ENCODE peak calls at places on chromosomes 6 and 20, in six cellular contexts. B is left lung, V is SJSA1, F is fibroblast of lung, H is tibial nerve, N is OCI-LY7. E is an unnamed sample. For H3K9me3, the result is how much of the 10 kb centered on the place peaks cover.

GRCh38 chr6:148443798-148444560 is 101.3 kb downstream of the SASH1 start:
- DNase-seq in H (no peak), B (no peak), F (no peak), V (no peak), N (no peak), E (no peak)

GRCh38 chr6:54070025-54070424 is 41.2 kb upstream of the MLIP start:
- DNase-seq in B (no peak), F (no peak), H (no peak), V (no peak), N (no peak), E (no peak)

GRCh38 chr6:4655196-4656025 is 120.8 kb upstream of the CDYL start:
- DNase-seq in B (no peak), H (no peak), F (no peak), V (no peak), N (no peak), E (no peak)

GRCh38 chr20:34069341-34070078 is 42.5 kb downstream of the EIF2S2 start:
- DNase-seq in H (peak), V (peak), B (peak), F (peak), N (peak), E (peak)

GRCh38 chr6:9745476-9745875 is 669.4 kb downstream of the TFAP2A start:
- DNase-seq in F (peak), H (no peak), V (no peak), B (no peak), N (no peak), E (no peak)

GRCh38 chr6:146850238-146850896 is 251.6 kb downstream of the ADGB start:
- DNase-seq in B (no peak), H (no peak), F (peak), N (no peak), V (peak), E (no peak)

GRCh38 chr6:98041072-98041471 is 758.1 kb upstream of the MMS22L start:
- DNase-seq in N (no peak), F (peak), V (no peak), H (no peak), B (no peak), E (no peak)

GRCh38 chr6:38459291-38459690 is 180.4 kb downstream of the BTBD9 start:
- DNase-seq in F (peak), B (no peak), H (no peak), V (no peak), N (no peak), E (no peak)

GRCh38 chr6:139230421-139230840 is 61.4 kb downstream of the TXLNB start:
- DNase-seq in B (no peak), F (peak), H (no peak), N (peak), V (no peak), E (no peak)

GRCh38 chr6:140475086-140475485 is 1100.6 kb upstream of the CITED2 start:
- DNase-seq in V (peak), F (peak), H (no peak), N (no peak), B (no peak), E (no peak)

GRCh38 chr20:49916146-49917002 is 1.0 kb upstream of the SPATA2 start:
- DNase-seq in V (no peak), F (peak), B (no peak), H (no peak), N (peak), E (no peak)

GRCh38 chr20:62156592-62157386 is 13.2 kb downstream of the SS18L1 start:
- DNase-seq in B (no peak), H (no peak), N (peak), V (peak), F (peak), E (peak)

GRCh38 chr20:45336530-45337366 is 11.5 kb downstream of the SDC4 start:
- DNase-seq in N (no peak), V (no peak), H (no peak), B (no peak), F (peak), E (no peak)

GRCh38 chr6:21511891-21512550 is 81.5 kb upstream of the SOX4 start:
- DNase-seq in F (no peak), H (no peak), V (no peak), N (no peak), B (no peak), E (no peak)

GRCh38 chr6:106974999-106975698 is 620 bp upstream of the CD24 start:
- DNase-seq in F (peak), B (peak), N (peak), H (no peak), V (peak), E (no peak)

GRCh38 chr6:99745651-99746050 is 139.0 kb downstream of the PRDM13 start:
- DNase-seq in H (no peak), V (no peak), B (no peak), N (no peak), F (peak), E (no peak)

GRCh38 chr6:37239950-37240713 is 17.4 kb upstream of the TBC1D22B start:
- DNase-seq in B (peak), F (peak), V (peak), N (peak), H (peak), E (peak)

GRCh38 chr6:107061125-107062020 is 33.4 kb downstream of the MTRES1 start:
- DNase-seq in B (no peak), N (peak), H (no peak), F (no peak), V (no peak), E (no peak)

GRCh38 chr6:95231416-95231815 is 345.9 kb upstream of the MANEA start:
- DNase-seq in V (no peak), F (peak), B (no peak), N (no peak), H (no peak), E (no peak)

GRCh38 chr20:14838663-14839650 is 501.5 kb upstream of the FLRT3 start:
- DNase-seq in V (no peak), N (no peak), B (no peak), F (peak), H (no peak), E (no peak)

GRCh38 chr6:27863962-27864905 is 48.0 kb downstream of the OR2B2 start:
- DNase-seq in H (no peak), N (peak), B (peak), V (no peak), F (peak), E (no peak)

GRCh38 chr20:43695571-43695970 is 28.7 kb downstream of the MYBL2 start:
- DNase-seq in F (no peak), V (no peak), H (no peak), N (no peak), B (no peak), E (no peak)

GRCh38 chr6:32845381-32845884 is 1.6 kb upstream of the PSMB8 start:
- DNase-seq in N (peak), H (no peak), F (no peak), B (peak), V (no peak), E (no peak)

GRCh38 chr20:56160956-56161355 is 87.6 kb upstream of the MC3R start:
- DNase-seq in B (no peak), N (no peak), H (no peak), V (no peak), F (no peak), E (no peak)

GRCh38 chr20:56151834-56152233 is 96.7 kb upstream of the MC3R start:
- DNase-seq in V (no peak), N (no peak), H (no peak), F (no peak), B (no peak), E (no peak)

GRCh38 chr20:56155625-56156024 is 92.9 kb upstream of the MC3R start:
- DNase-seq in F (no peak), N (no peak), B (no peak), V (no peak), H (no peak), E (no peak)

GRCh38 chr20:56158489-56158888 is 90.0 kb upstream of the MC3R start:
- DNase-seq in N (no peak), F (no peak), B (no peak), H (no peak), V (no peak), E (no peak)

DNA sequence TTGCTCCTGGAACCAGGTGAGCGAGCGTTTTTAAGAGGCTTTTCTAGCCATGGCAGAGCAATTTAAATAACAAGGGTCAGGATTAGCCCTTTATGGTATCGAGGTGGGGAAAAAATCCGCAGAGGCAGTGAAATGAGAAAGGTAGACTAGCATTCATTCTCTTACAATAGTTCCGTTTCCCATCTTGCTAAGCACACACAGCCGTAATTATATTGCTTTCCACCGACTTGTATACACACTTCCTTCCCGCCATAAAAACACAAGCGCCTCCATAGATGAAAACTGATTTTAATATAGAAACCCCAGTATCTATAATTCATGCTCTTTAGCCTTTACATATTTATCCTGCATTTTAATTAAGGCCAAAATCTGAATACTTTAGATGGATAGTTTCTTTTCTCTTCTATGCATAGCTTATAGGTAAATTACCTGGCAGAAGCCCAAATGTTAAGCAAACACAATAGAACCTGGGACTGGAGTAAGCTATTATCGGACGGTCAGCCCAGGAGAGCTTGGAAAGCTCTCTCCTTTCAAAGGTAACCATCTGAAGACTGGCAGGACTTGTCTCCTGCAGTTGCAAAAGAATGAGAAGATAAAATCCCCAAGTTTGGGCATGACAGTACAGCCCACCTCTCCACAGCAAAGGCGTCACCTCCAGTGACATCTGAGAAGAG is 90.9 kb upstream of the MC3R start:
- DNase-seq in N (no peak), H (no peak), F (no peak), B (no peak), V (no peak), E (no peak)
- H3K9me3 ChIP-seq in N (under half), H (under half), F (under half), B (under half), V (under half), E (under half)

GRCh38 chr20:37494796-37495195 is 26.3 kb upstream of the NNAT start:
- DNase-seq in F (no peak), B (no peak), H (no peak), N (no peak), V (no peak), E (no peak)
- H3K9me3 ChIP-seq in F (under half), B (under half), H (under half), N (under half), V (under half), E (under half)

DNA sequence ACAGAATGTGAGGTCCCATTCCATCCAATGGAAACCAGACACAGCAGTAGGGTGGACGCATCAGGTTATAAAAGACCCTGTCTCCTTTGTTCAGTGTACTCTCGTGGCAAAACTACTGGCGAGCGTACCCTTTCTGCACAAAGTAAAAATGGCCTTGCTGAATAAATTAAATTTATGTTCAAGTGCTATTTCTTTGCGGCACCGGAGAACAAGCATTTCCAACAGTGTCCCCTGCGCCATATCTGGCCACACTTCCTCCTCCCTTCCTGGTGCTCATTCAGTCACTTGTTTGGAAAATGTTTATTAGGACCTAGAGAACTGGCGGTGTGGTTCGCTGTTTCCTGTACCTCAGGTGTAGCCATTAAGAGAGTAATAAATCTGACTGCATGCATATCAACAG is 46.9 kb upstream of the DACT2 start:
- DNase-seq in V (no peak), N (no peak), F (no peak), H (no peak), B (no peak), E (no peak)
- H3K9me3 ChIP-seq in V (under half), N (under half), F (under half), H (under half), B (under half), E (under half)

GRCh38 chr6:109360791-109361190 is 21.5 kb downstream of the CD164 start:
- DNase-seq in B (no peak), N (no peak), F (no peak), V (no peak), H (no peak), E (no peak)
- H3K9me3 ChIP-seq in B (under half), N (under half), F (under half), V (under half), H (under half), E (under half)

DNA sequence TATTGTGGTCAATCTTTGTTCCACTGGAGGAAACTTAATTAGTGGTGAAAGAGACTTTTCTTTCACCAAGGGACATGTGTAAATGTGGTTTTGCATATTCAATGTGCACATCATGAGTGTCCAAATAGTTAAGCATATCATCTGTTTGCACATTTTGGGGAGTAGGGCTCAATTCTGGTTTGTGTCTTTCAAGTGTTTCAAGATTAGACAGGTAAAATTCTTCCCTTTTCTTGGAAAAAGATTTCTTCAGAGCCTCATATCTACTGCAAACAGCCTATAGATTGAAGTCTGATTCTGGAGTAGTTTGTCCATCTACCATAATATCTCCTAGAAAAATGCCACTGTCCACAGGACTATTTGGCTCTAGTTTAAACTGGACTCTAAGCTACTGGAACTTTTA is 26.9 kb upstream of the DEFB118 start:
- DNase-seq in V (no peak), N (no peak), H (no peak), F (no peak), B (no peak), E (no peak)
- H3K9me3 ChIP-seq in V (under half), N (under half), H (under half), F (under half), B (under half), E (under half)

DNA sequence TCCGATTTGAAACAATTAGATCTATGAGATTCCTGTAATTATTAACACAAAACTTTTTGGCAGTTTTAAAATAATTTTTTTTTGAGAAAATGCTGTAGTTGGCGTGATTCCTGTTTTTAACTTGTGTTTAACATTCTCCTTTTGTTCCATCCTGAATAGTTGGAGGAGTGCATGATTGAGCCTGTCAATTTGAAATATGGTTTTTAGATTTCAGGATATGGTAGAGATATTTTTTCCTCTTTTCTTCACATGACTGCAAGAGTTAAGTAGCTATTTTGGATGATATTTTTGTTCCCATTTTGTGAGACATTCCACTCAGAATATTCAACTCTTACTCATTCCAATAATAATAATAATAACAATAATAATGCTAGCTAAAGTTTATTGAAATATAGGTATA is 241.7 kb upstream of the MAN1A1 start:
- DNase-seq in N (no peak), B (no peak), F (no peak), V (no peak), H (no peak), E (no peak)
- H3K9me3 ChIP-seq in N (under half), B (under half), F (under half), V (under half), H (under half), E (under half)

DNA sequence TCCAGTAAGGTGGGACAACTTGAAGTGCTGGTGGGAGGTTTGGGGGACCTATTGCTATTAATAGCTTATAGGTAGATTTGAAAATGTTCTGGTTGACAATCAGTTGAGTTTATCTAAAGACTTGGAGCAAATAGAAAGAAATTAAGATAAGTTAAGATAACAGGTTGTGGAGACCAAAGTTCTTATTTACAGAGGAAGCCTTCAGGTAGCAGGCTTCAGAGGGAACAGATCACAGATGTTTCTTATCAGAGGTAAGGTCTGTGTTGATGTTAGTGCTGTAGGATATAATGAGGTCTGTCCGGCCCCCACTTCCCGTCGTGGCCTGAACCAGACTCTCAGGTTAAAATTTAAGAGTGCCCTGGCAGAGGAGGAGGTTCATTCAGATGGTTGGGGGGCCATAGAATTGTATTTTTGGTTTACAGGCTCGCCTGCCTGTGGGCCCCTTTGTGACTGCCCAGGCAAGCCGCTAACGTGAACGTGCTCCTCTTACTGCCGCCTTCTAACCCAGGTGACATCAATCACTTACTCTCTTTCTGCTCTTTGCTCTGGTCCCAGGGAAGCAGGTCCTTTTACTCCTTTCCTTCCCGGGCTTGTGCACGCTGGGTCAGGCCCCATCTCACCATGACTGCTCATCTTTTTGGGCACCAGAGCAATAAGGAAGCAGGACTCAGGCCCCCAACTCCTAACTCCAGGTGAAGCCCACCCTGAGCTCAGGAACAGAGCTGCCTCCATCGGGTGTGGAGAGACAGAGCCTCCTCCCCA is 18.3 kb upstream of the UNC93A start:
- DNase-seq in V (no peak), B (no peak), F (no peak), H (no peak), N (no peak), E (no peak)
- H3K9me3 ChIP-seq in V (under half), B (under half), F (under half), H (under half), N (under half), E (under half)

DNA sequence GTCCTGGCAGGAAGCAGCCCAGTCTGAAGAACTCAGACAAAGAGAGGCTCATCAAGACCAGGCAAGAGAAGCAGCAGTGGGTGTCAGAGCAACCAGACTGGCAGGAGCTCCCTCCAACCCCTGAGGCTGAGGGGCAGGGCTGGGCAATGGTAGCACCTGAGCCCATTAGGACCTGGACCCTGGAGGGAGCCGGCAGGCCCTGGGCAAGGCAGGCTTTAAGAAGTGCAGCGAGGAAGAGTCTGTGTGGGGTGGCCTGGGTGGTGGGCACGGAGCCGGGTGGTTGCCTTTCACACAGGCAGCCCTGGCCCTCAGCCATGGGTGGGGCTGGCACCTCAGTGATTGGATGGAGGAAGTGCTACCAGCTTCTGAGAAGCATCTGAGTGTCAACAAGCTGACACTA is 33.1 kb upstream of the IRF4 start:
- DNase-seq in F (no peak), V (no peak), B (no peak), H (no peak), N (no peak), E (no peak)
- H3K9me3 ChIP-seq in F (under half), V (under half), B (under half), H (under half), N (under half), E (under half)

DNA sequence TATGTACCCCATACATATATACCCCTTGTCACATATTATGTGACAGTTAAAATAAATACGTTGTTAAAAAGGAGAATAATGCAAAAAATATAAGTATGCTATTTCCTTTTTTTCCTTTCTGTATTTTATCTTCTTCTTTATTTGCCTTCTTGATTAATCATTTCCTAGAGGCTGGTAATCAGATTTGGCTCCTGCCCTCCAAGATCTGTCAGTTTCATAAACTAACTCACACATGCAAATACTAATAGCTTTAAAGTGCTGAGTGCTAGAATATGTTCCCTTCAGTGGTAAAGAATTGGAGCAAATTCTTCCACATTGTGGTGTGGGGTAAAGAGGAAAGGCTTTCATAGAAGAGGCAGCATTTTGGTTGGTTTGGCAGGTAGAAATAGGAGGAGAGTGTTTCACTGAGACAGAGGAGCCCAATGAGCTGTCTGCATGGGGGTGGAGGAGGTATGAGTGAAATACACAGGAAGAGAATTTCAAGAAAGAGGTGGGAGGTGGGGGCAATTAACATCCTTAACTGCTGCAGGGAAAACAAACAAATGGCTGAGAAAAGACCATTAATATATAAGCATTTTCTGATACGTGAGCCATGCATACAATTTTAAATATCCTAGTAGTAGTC is 523.9 kb downstream of the BMP2 start:
- DNase-seq in F (no peak), N (no peak), B (no peak), V (no peak), H (no peak), E (no peak)
- H3K9me3 ChIP-seq in F (under half), N (under half), B (under half), V (under half), H (under half), E (under half)

E was measured in T-helper 17 cell.